ENCODE peak calls at places on chromosome 16, in four cellular contexts. One of them, this sample, is unnamed.

GRCh38 chr16:75550211-75550662 is 5.8 kb downstream of the TMEM231 start:
- DNase-seq in SK-MEL-5: peak
- DNase-seq in HEK293T: peak
- DNase-seq in A549: peak
- DNase-seq in this sample: peak

GRCh38 chr16:27676807-27677206 is 126.9 kb downstream of the KATNIP start:
- DNase-seq in SK-MEL-5: no peak
- DNase-seq in A549: no peak
- DNase-seq in HEK293T: no peak
- DNase-seq in this sample: no peak

GRCh38 chr16:28846933-28847273 is 755 bp upstream of the TUFM start:
- DNase-seq in A549: no peak
- DNase-seq in HEK293T: no peak
- DNase-seq in SK-MEL-5: no peak
- DNase-seq in this sample: peak

GRCh38 chr16:50419116-50419515 is 50.3 kb upstream of the BRD7 start:
- DNase-seq in SK-MEL-5: no peak
- DNase-seq in HEK293T: no peak
- DNase-seq in A549: no peak
- DNase-seq in this sample: no peak

GRCh38 chr16:84478172-84478948 is 26.1 kb downstream of the MEAK7 start:
- DNase-seq in SK-MEL-5: no peak
- DNase-seq in A549: no peak
- DNase-seq in HEK293T: no peak
- DNase-seq in this sample: no peak

GRCh38 chr16:67593701-67594100 is 31.4 kb downstream of the CTCF start:
- DNase-seq in SK-MEL-5: no peak
- DNase-seq in HEK293T: no peak
- DNase-seq in A549: no peak
- DNase-seq in this sample: no peak

GRCh38 chr16:50841081-50841886 is 99.4 kb downstream of the CYLD start:
- DNase-seq in SK-MEL-5: no peak
- DNase-seq in HEK293T: no peak
- DNase-seq in A549: no peak
- DNase-seq in this sample: peak

GRCh38 chr16:1485847-1486496 is 2.8 kb downstream of the PTX4 start:
- DNase-seq in HEK293T: no peak
- DNase-seq in A549: no peak
- DNase-seq in SK-MEL-5: no peak
- DNase-seq in this sample: no peak

GRCh38 chr16:31528726-31529397 is 1.2 kb downstream of the AHSP start:
- DNase-seq in A549: no peak
- DNase-seq in HEK293T: no peak
- DNase-seq in SK-MEL-5: no peak
- DNase-seq in this sample: no peak

GRCh38 chr16:1299012-1299867 is 10.2 kb upstream of the UBE2I start:
- DNase-seq in A549: no peak
- DNase-seq in HEK293T: no peak
- DNase-seq in SK-MEL-5: no peak
- DNase-seq in this sample: no peak

GRCh38 chr16:3612510-3613466 is 1.4 kb upstream of the SLX4 start:
- DNase-seq in A549: no peak
- DNase-seq in SK-MEL-5: no peak
- DNase-seq in HEK293T: no peak
- DNase-seq in this sample: no peak

GRCh38 chr16:67673712-67674580 is 7.3 kb downstream of the C16orf86 start:
- DNase-seq in SK-MEL-5: peak
- DNase-seq in A549: no peak
- DNase-seq in HEK293T: no peak
- DNase-seq in this sample: no peak

GRCh38 chr16:31453255-31454204 is 5.8 kb upstream of the ARMC5 start:
- DNase-seq in HEK293T: no peak
- DNase-seq in SK-MEL-5: no peak
- DNase-seq in A549: peak
- DNase-seq in this sample: no peak

GRCh38 chr16:17454331-17454730 is 16.4 kb downstream of the XYLT1 start:
- DNase-seq in A549: no peak
- DNase-seq in HEK293T: no peak
- DNase-seq in SK-MEL-5: no peak
- DNase-seq in this sample: no peak

GRCh38 chr16:30535106-30535776 is 583 bp upstream of the ZNF747 start:
- DNase-seq in HEK293T: no peak
- DNase-seq in A549: no peak
- DNase-seq in SK-MEL-5: no peak
- DNase-seq in this sample: no peak

GRCh38 chr16:57993452-57993851 is 7.0 kb downstream of the ZNF319 start:
- DNase-seq in HEK293T: no peak
- DNase-seq in SK-MEL-5: no peak
- DNase-seq in A549: no peak
- DNase-seq in this sample: no peak

GRCh38 chr16:57953857-57954256 is 17.1 kb downstream of the CNGB1 start:
- DNase-seq in SK-MEL-5: no peak
- DNase-seq in A549: no peak
- DNase-seq in HEK293T: no peak
- DNase-seq in this sample: no peak

GRCh38 chr16:28875134-28876015 is 2.9 kb upstream of the ATP2A1 start:
- DNase-seq in SK-MEL-5: no peak
- DNase-seq in A549: peak
- DNase-seq in HEK293T: no peak
- DNase-seq in this sample: no peak

GRCh38 chr16:56257260-56257659 is 66.0 kb downstream of the GNAO1 start:
- DNase-seq in A549: no peak
- DNase-seq in SK-MEL-5: no peak
- DNase-seq in HEK293T: no peak
- DNase-seq in this sample: no peak

GRCh38 chr16:72013389-72013788 is 4.8 kb downstream of the DHODH start:
- DNase-seq in HEK293T: no peak
- DNase-seq in A549: no peak
- DNase-seq in SK-MEL-5: no peak
- DNase-seq in this sample: no peak

GRCh38 chr16:73710526-73710925 is 586.1 kb upstream of the PSMD7 start:
- DNase-seq in SK-MEL-5: no peak
- DNase-seq in HEK293T: no peak
- DNase-seq in A549: no peak
- DNase-seq in this sample: no peak

GRCh38 chr16:11251525-11252481 is 4.2 kb downstream of the SOCS1 start:
- DNase-seq in HEK293T: no peak
- DNase-seq in A549: no peak
- DNase-seq in SK-MEL-5: no peak
- DNase-seq in this sample: peak

GRCh38 chr16:89167425-89167941 is 4.1 kb upstream of the CDH15 start:
- DNase-seq in SK-MEL-5: peak
- DNase-seq in A549: peak
- DNase-seq in HEK293T: peak
- DNase-seq in this sample: peak

This sample was measured in activated T-helper 2 cell treated with anti-CD3 and anti-CD28 coated beads, Interferon-gamma antibody, Interleukin-2, Interleukin-4, amounts not matched to agents 10 μg/mL and 5 μg/mL and 100 μg/mL, durations not matched to agents 14 hours and 24 hours and 36 hours.